ENCODE peak calls at places on chromosomes 11 and 22, in eight cellular contexts. One of them, this sample, is unnamed. For H3K36me3, the result is how much of the 10 kb centered on the place peaks cover.

GRCh38 chr11:889686-890475 is 20.7 kb downstream of the CHID1 start:
- DNase-seq in iPS DF 6.9: no peak
- DNase-seq in cardiac muscle cell: no peak
- DNase-seq in neuronal stem cell: no peak
- DNase-seq in Peyer's patch: no peak
- DNase-seq in upper lobe of right lung: no peak
- DNase-seq in adrenal gland: no peak
- DNase-seq in heart left ventricle: no peak
- DNase-seq in this sample: no peak

GRCh38 chr22:35683560-35683959 is 34.1 kb upstream of the APOL5 start:
- DNase-seq in iPS DF 6.9: no peak
- DNase-seq in cardiac muscle cell: no peak
- DNase-seq in neuronal stem cell: no peak
- DNase-seq in Peyer's patch: no peak
- DNase-seq in upper lobe of right lung: no peak
- DNase-seq in adrenal gland: no peak
- DNase-seq in heart left ventricle: no peak
- DNase-seq in this sample: no peak

GRCh38 chr11:76216536-76217326 is 10.4 kb upstream of the WNT11 start:
- DNase-seq in iPS DF 6.9: no peak
- DNase-seq in cardiac muscle cell: no peak
- DNase-seq in neuronal stem cell: no peak
- DNase-seq in Peyer's patch: no peak
- DNase-seq in upper lobe of right lung: no peak
- DNase-seq in adrenal gland: peak
- DNase-seq in heart left ventricle: no peak
- DNase-seq in this sample: no peak

GRCh38 chr11:44729065-44729464 is 2.3 kb downstream of the TSPAN18 start:
- DNase-seq in iPS DF 6.9: no peak
- DNase-seq in cardiac muscle cell: no peak
- DNase-seq in neuronal stem cell: peak
- DNase-seq in Peyer's patch: no peak
- DNase-seq in upper lobe of right lung: no peak
- DNase-seq in adrenal gland: no peak
- DNase-seq in heart left ventricle: no peak
- DNase-seq in this sample: no peak

GRCh38 chr11:127506647-127507046 is 506.1 kb upstream of the KIRREL3 start:
- DNase-seq in iPS DF 6.9: no peak
- DNase-seq in cardiac muscle cell: no peak
- DNase-seq in neuronal stem cell: no peak
- DNase-seq in Peyer's patch: no peak
- DNase-seq in upper lobe of right lung: no peak
- DNase-seq in adrenal gland: no peak
- DNase-seq in heart left ventricle: no peak
- DNase-seq in this sample: no peak

GRCh38 chr11:115548878-115549528 is 44.8 kb upstream of the CADM1 start:
- DNase-seq in iPS DF 6.9: peak
- DNase-seq in cardiac muscle cell: no peak
- DNase-seq in neuronal stem cell: no peak
- DNase-seq in Peyer's patch: peak
- DNase-seq in upper lobe of right lung: no peak
- DNase-seq in adrenal gland: no peak
- DNase-seq in heart left ventricle: no peak
- DNase-seq in this sample: peak

GRCh38 chr11:95092549-95093324 is 3.1 kb downstream of the ENDOD1 start:
- DNase-seq in iPS DF 6.9: no peak
- DNase-seq in cardiac muscle cell: peak
- DNase-seq in neuronal stem cell: no peak
- DNase-seq in Peyer's patch: peak
- DNase-seq in upper lobe of right lung: no peak
- DNase-seq in adrenal gland: no peak
- DNase-seq in heart left ventricle: no peak
- DNase-seq in this sample: peak

GRCh38 chr11:125327494-125328130 is 163.1 kb downstream of the PKNOX2 start:
- DNase-seq in iPS DF 6.9: no peak
- DNase-seq in cardiac muscle cell: no peak
- DNase-seq in neuronal stem cell: no peak
- DNase-seq in Peyer's patch: no peak
- DNase-seq in upper lobe of right lung: no peak
- DNase-seq in adrenal gland: no peak
- DNase-seq in heart left ventricle: no peak
- DNase-seq in this sample: no peak

GRCh38 chr11:113203332-113203731 is 111.1 kb upstream of the TTC12 start:
- DNase-seq in iPS DF 6.9: no peak
- DNase-seq in cardiac muscle cell: no peak
- DNase-seq in neuronal stem cell: no peak
- DNase-seq in Peyer's patch: no peak
- DNase-seq in upper lobe of right lung: no peak
- DNase-seq in adrenal gland: no peak
- DNase-seq in heart left ventricle: no peak
- DNase-seq in this sample: no peak

GRCh38 chr11:2778630-2779498 is 79.1 kb upstream of the KCNQ1OT1 start:
- DNase-seq in iPS DF 6.9: no peak
- DNase-seq in cardiac muscle cell: peak
- DNase-seq in neuronal stem cell: no peak
- DNase-seq in Peyer's patch: peak
- DNase-seq in upper lobe of right lung: peak
- DNase-seq in adrenal gland: peak
- DNase-seq in heart left ventricle: peak
- DNase-seq in this sample: peak

GRCh38 chr11:45920531-45921477 is 1.7 kb upstream of the LARGE2 start:
- DNase-seq in iPS DF 6.9: no peak
- DNase-seq in cardiac muscle cell: no peak
- DNase-seq in neuronal stem cell: no peak
- DNase-seq in Peyer's patch: no peak
- DNase-seq in upper lobe of right lung: peak
- DNase-seq in adrenal gland: no peak
- DNase-seq in heart left ventricle: peak
- DNase-seq in this sample: no peak

GRCh38 chr22:45131749-45132148 is 32.0 kb upstream of the NUP50 start:
- DNase-seq in iPS DF 6.9: no peak
- DNase-seq in cardiac muscle cell: no peak
- DNase-seq in neuronal stem cell: no peak
- DNase-seq in Peyer's patch: peak
- DNase-seq in upper lobe of right lung: peak
- DNase-seq in adrenal gland: no peak
- DNase-seq in heart left ventricle: peak
- DNase-seq in this sample: no peak

GRCh38 chr11:67044496-67044895 is 12.2 kb upstream of the RHOD start:
- DNase-seq in iPS DF 6.9: no peak
- DNase-seq in cardiac muscle cell: no peak
- DNase-seq in neuronal stem cell: no peak
- DNase-seq in Peyer's patch: no peak
- DNase-seq in upper lobe of right lung: no peak
- DNase-seq in adrenal gland: no peak
- DNase-seq in heart left ventricle: no peak
- DNase-seq in this sample: no peak

GRCh38 chr11:60098508-60098907 is 10.0 kb downstream of the MS4A2 start:
- DNase-seq in iPS DF 6.9: no peak
- DNase-seq in cardiac muscle cell: no peak
- DNase-seq in neuronal stem cell: no peak
- DNase-seq in Peyer's patch: no peak
- DNase-seq in upper lobe of right lung: no peak
- DNase-seq in adrenal gland: no peak
- DNase-seq in heart left ventricle: no peak
- DNase-seq in this sample: peak

GRCh38 chr22:20727118-20728015 is 46.5 kb upstream of the SERPIND1 start:
- DNase-seq in iPS DF 6.9: no peak
- DNase-seq in cardiac muscle cell: no peak
- DNase-seq in neuronal stem cell: no peak
- DNase-seq in Peyer's patch: no peak
- DNase-seq in upper lobe of right lung: no peak
- DNase-seq in adrenal gland: no peak
- DNase-seq in heart left ventricle: no peak
- DNase-seq in this sample: no peak

GRCh38 chr11:35138606-35138948 is 394 bp upstream of the CD44 start:
- DNase-seq in iPS DF 6.9: no peak
- DNase-seq in cardiac muscle cell: no peak
- DNase-seq in neuronal stem cell: no peak
- DNase-seq in Peyer's patch: no peak
- DNase-seq in upper lobe of right lung: no peak
- DNase-seq in adrenal gland: no peak
- DNase-seq in heart left ventricle: no peak
- DNase-seq in this sample: no peak
- H3K4me3 ChIP-seq in iPS DF 6.9: peak
- H3K4me3 ChIP-seq in cardiac muscle cell: peak
- H3K4me3 ChIP-seq in neuronal stem cell: peak
- H3K4me3 ChIP-seq in Peyer's patch: peak
- H3K4me3 ChIP-seq in upper lobe of right lung: peak
- H3K4me3 ChIP-seq in adrenal gland: peak
- H3K4me3 ChIP-seq in heart left ventricle: peak
- H3K4me3 ChIP-seq in this sample: peak

GRCh38 chr11:58394195-58394594 is 12.5 kb downstream of the OR5B3 start:
- DNase-seq in iPS DF 6.9: no peak
- DNase-seq in cardiac muscle cell: peak
- DNase-seq in neuronal stem cell: no peak
- DNase-seq in Peyer's patch: no peak
- DNase-seq in upper lobe of right lung: no peak
- DNase-seq in adrenal gland: no peak
- DNase-seq in heart left ventricle: no peak
- DNase-seq in this sample: no peak

GRCh38 chr11:58395581-58395980 is 11.1 kb downstream of the OR5B3 start:
- DNase-seq in iPS DF 6.9: no peak
- DNase-seq in cardiac muscle cell: no peak
- DNase-seq in neuronal stem cell: no peak
- DNase-seq in Peyer's patch: no peak
- DNase-seq in upper lobe of right lung: no peak
- DNase-seq in adrenal gland: no peak
- DNase-seq in heart left ventricle: no peak
- DNase-seq in this sample: no peak

GRCh38 chr11:58390551-58391063 is 16.1 kb downstream of the OR5B3 start:
- DNase-seq in iPS DF 6.9: no peak
- DNase-seq in cardiac muscle cell: no peak
- DNase-seq in neuronal stem cell: no peak
- DNase-seq in Peyer's patch: no peak
- DNase-seq in upper lobe of right lung: peak
- DNase-seq in adrenal gland: no peak
- DNase-seq in heart left ventricle: no peak
- DNase-seq in this sample: no peak

GRCh38 chr11:58392741-58393140 is 13.9 kb downstream of the OR5B3 start:
- DNase-seq in iPS DF 6.9: no peak
- DNase-seq in cardiac muscle cell: no peak
- DNase-seq in neuronal stem cell: no peak
- DNase-seq in Peyer's patch: no peak
- DNase-seq in upper lobe of right lung: no peak
- DNase-seq in adrenal gland: no peak
- DNase-seq in heart left ventricle: no peak
- DNase-seq in this sample: no peak

GRCh38 chr11:58391879-58392278 is 14.8 kb downstream of the OR5B3 start:
- DNase-seq in iPS DF 6.9: no peak
- DNase-seq in cardiac muscle cell: no peak
- DNase-seq in neuronal stem cell: no peak
- DNase-seq in Peyer's patch: no peak
- DNase-seq in upper lobe of right lung: no peak
- DNase-seq in adrenal gland: no peak
- DNase-seq in heart left ventricle: no peak
- DNase-seq in this sample: no peak
- H3K27ac ChIP-seq in iPS DF 6.9: no peak
- H3K27ac ChIP-seq in cardiac muscle cell: no peak
- H3K27ac ChIP-seq in neuronal stem cell: no peak
- H3K27ac ChIP-seq in Peyer's patch: no peak
- H3K27ac ChIP-seq in upper lobe of right lung: no peak
- H3K27ac ChIP-seq in adrenal gland: no peak
- H3K27ac ChIP-seq in heart left ventricle: no peak
- H3K27ac ChIP-seq in this sample: no peak

GRCh38 chr22:49184736-49185135 is 642.9 kb downstream of the BRD1 start:
- DNase-seq in iPS DF 6.9: no peak
- DNase-seq in cardiac muscle cell: no peak
- DNase-seq in neuronal stem cell: no peak
- DNase-seq in Peyer's patch: no peak
- DNase-seq in upper lobe of right lung: no peak
- DNase-seq in adrenal gland: no peak
- DNase-seq in heart left ventricle: no peak
- DNase-seq in this sample: no peak

GRCh38 chr22:49185312-49185969 is 642.2 kb downstream of the BRD1 start:
- DNase-seq in iPS DF 6.9: no peak
- DNase-seq in cardiac muscle cell: no peak
- DNase-seq in neuronal stem cell: no peak
- DNase-seq in Peyer's patch: no peak
- DNase-seq in upper lobe of right lung: no peak
- DNase-seq in adrenal gland: no peak
- DNase-seq in heart left ventricle: no peak
- DNase-seq in this sample: no peak

GRCh38 chr22:49186756-49187155 is 640.9 kb downstream of the BRD1 start:
- DNase-seq in iPS DF 6.9: no peak
- DNase-seq in cardiac muscle cell: no peak
- DNase-seq in neuronal stem cell: no peak
- DNase-seq in Peyer's patch: no peak
- DNase-seq in upper lobe of right lung: no peak
- DNase-seq in adrenal gland: no peak
- DNase-seq in heart left ventricle: no peak
- DNase-seq in this sample: no peak

GRCh38 chr22:49188091-49188490 is 639.6 kb downstream of the BRD1 start:
- DNase-seq in iPS DF 6.9: no peak
- DNase-seq in cardiac muscle cell: no peak
- DNase-seq in neuronal stem cell: no peak
- DNase-seq in Peyer's patch: no peak
- DNase-seq in upper lobe of right lung: no peak
- DNase-seq in adrenal gland: no peak
- DNase-seq in heart left ventricle: no peak
- DNase-seq in this sample: no peak

DNA sequence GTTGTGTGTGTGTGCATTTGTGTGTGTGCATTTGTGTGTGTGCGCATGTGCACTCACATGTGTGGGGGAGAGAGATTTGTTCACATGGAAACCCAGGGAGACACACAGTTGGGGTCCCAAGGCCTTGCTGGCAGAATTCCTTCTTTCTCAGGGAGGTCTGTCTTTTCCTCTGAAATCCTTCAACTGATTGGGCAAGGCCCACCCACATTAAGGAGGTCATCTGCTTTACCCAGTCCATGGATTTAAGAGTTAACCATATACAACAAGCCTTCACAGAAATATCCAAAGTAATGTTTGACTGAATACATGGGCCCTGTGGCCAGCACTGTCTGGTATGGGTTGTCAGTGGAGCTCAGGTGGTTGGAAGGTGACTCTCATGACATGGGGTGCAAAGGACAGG is 641.4 kb downstream of the BRD1 start:
- DNase-seq in iPS DF 6.9: no peak
- DNase-seq in cardiac muscle cell: no peak
- DNase-seq in neuronal stem cell: no peak
- DNase-seq in Peyer's patch: no peak
- DNase-seq in upper lobe of right lung: no peak
- DNase-seq in adrenal gland: no peak
- DNase-seq in heart left ventricle: no peak
- DNase-seq in this sample: no peak
- H3K36me3 ChIP-seq in iPS DF 6.9: under half
- H3K36me3 ChIP-seq in cardiac muscle cell: under half
- H3K36me3 ChIP-seq in neuronal stem cell: under half
- H3K36me3 ChIP-seq in Peyer's patch: under half
- H3K36me3 ChIP-seq in upper lobe of right lung: under half
- H3K36me3 ChIP-seq in adrenal gland: under half
- H3K36me3 ChIP-seq in heart left ventricle: under half
- H3K36me3 ChIP-seq in this sample: under half

DNA sequence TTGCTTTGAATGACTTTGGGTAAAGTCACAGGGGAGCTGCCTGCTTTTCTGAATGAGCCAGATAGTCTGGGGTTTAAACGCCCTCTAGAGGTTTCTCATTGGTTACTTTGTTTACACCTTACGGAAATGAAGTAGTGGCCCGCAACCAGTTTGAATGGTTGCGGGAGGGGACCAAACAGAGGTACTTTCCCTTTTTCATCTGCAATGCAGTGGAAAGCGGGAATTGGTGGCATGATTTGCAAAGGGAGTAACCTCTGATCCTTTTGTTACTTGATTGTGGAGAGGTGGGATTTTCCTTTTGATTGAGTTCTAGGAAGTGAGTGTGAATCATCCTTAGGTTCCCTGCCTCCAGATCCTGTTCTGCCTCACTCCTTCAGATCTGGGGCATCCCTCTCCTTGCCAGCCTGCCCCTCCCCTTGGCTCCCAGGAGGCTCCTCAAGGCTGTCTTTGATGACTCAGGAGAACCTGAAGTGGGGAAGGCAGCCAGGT is 15.9 kb upstream of the GLYATL1 start:
- DNase-seq in iPS DF 6.9: no peak
- DNase-seq in cardiac muscle cell: peak
- DNase-seq in neuronal stem cell: no peak
- DNase-seq in Peyer's patch: no peak
- DNase-seq in upper lobe of right lung: no peak
- DNase-seq in adrenal gland: no peak
- DNase-seq in heart left ventricle: no peak
- DNase-seq in this sample: peak
- H3K4me3 ChIP-seq in iPS DF 6.9: no peak
- H3K4me3 ChIP-seq in cardiac muscle cell: no peak
- H3K4me3 ChIP-seq in neuronal stem cell: no peak
- H3K4me3 ChIP-seq in Peyer's patch: no peak
- H3K4me3 ChIP-seq in upper lobe of right lung: no peak
- H3K4me3 ChIP-seq in adrenal gland: no peak
- H3K4me3 ChIP-seq in heart left ventricle: no peak
- H3K4me3 ChIP-seq in this sample: no peak